ENCODE peak calls at places on chromosome 6, in nine cellular contexts. X, G, W, F, A, S, J, L and N are unnamed samples.

GRCh38 chr6:34071884-34072379 is 74.0 kb downstream of the GRM4 start:
- DNase-seq in X (no peak), G (no peak), W (no peak), F (no peak), A (no peak), S (no peak), J (no peak), L (no peak), N (no peak)

GRCh38 chr6:217048-217659 is 75.1 kb upstream of the DUSP22 start:
- DNase-seq in X (no peak), G (peak), W (peak), F (no peak), A (no peak), S (no peak), J (peak), L (no peak), N (no peak)

GRCh38 chr6:81843302-81843701 is 90.8 kb upstream of the TENT5A start:
- DNase-seq in X (no peak), G (no peak), W (no peak), F (no peak), A (no peak), S (no peak), J (no peak), L (no peak), N (no peak)

GRCh38 chr6:158807515-158808441 is 11.4 kb downstream of the EZR start:
- DNase-seq in X (no peak), G (peak), W (peak), F (no peak), A (no peak), S (no peak), J (no peak), L (no peak), N (no peak)

GRCh38 chr6:28425942-28426541 is 17.2 kb downstream of the ZSCAN23 start:
- DNase-seq in X (no peak), G (no peak), W (no peak), F (no peak), A (no peak), S (no peak), J (no peak), L (no peak), N (no peak)

GRCh38 chr6:56938634-56939294 is 16.1 kb upstream of the BEND6 start:
- DNase-seq in X (peak), G (no peak), W (no peak), F (no peak), A (peak), S (peak), J (no peak), L (no peak), N (peak)

GRCh38 chr6:155389130-155389529 is 66.5 kb downstream of the NOX3 start:
- DNase-seq in X (no peak), G (no peak), W (no peak), F (no peak), A (no peak), S (no peak), J (no peak), L (no peak), N (peak)

GRCh38 chr6:79570802-79571367 is 33.7 kb upstream of the LCA5 start:
- DNase-seq in X (no peak), G (no peak), W (no peak), F (no peak), A (peak), S (no peak), J (peak), L (peak), N (no peak)

GRCh38 chr6:75130784-75131183 is 75.1 kb downstream of the COL12A1 start:
- DNase-seq in X (no peak), G (no peak), W (no peak), F (no peak), A (peak), S (no peak), J (no peak), L (no peak), N (no peak)

GRCh38 chr6:28725890-28726348 is 197.9 kb downstream of the TRIM27 start:
- DNase-seq in X (no peak), G (no peak), W (no peak), F (no peak), A (peak), S (peak), J (no peak), L (no peak), N (peak)

GRCh38 chr6:43076093-43076927 is at the start of gene PTK7:
- DNase-seq in X (no peak), G (peak), W (no peak), F (no peak), A (peak), S (peak), J (no peak), L (no peak), N (no peak)

GRCh38 chr6:22717906-22718305 is 148.5 kb downstream of the HDGFL1 start:
- DNase-seq in X (no peak), G (peak), W (no peak), F (no peak), A (no peak), S (no peak), J (no peak), L (no peak), N (no peak)

GRCh38 chr6:124669713-124670480 is 292.3 kb upstream of the RNF217 start:
- DNase-seq in X (no peak), G (no peak), W (no peak), F (no peak), A (peak), S (no peak), J (no peak), L (no peak), N (no peak)

GRCh38 chr6:26233608-26234420 is 131.2 kb upstream of the BTN3A2 start:
- DNase-seq in X (no peak), G (peak), W (peak), F (no peak), A (peak), S (no peak), J (peak), L (no peak), N (peak)

GRCh38 chr6:132764370-132764769 is 6.7 kb upstream of the VNN2 start:
- DNase-seq in X (no peak), G (peak), W (no peak), F (no peak), A (peak), S (peak), J (no peak), L (no peak), N (peak)

GRCh38 chr6:31110825-31111582 is 1.4 kb downstream of the C6orf15 start:
- DNase-seq in X (no peak), G (no peak), W (no peak), F (no peak), A (no peak), S (no peak), J (no peak), L (no peak), N (no peak)

GRCh38 chr6:130965657-130966056 is 97.4 kb downstream of the EPB41L2 start:
- DNase-seq in X (no peak), G (no peak), W (no peak), F (no peak), A (peak), S (no peak), J (no peak), L (no peak), N (no peak)

GRCh38 chr6:63624091-63624490 is 11.5 kb upstream of the PHF3 start:
- DNase-seq in X (no peak), G (no peak), W (no peak), F (no peak), A (no peak), S (no peak), J (no peak), L (no peak), N (no peak)

GRCh38 chr6:108564178-108564577 is 3.5 kb downstream of the FOXO3 start:
- DNase-seq in X (no peak), G (no peak), W (no peak), F (no peak), A (peak), S (peak), J (peak), L (no peak), N (peak)

GRCh38 chr6:101907356-101908217 is 514.1 kb downstream of the GRIK2 start:
- DNase-seq in X (no peak), G (no peak), W (no peak), F (no peak), A (no peak), S (no peak), J (no peak), L (no peak), N (no peak)

GRCh38 chr6:88662653-88663174 is 300.7 kb downstream of the RNGTT start:
- DNase-seq in X (no peak), G (no peak), W (no peak), F (no peak), A (no peak), S (no peak), J (peak), L (no peak), N (no peak)

GRCh38 chr6:6494677-6495076 is 93.8 kb upstream of the LY86 start:
- DNase-seq in X (no peak), G (peak), W (peak), F (no peak), A (no peak), S (no peak), J (no peak), L (peak), N (no peak)

GRCh38 chr6:16045238-16045637 is 83.6 kb upstream of the MYLIP start:
- DNase-seq in X (no peak), G (no peak), W (no peak), F (no peak), A (no peak), S (no peak), J (no peak), L (no peak), N (no peak)

GRCh38 chr6:134678436-134678889 is 271.4 kb downstream of the ALDH8A1 start:
- DNase-seq in X (peak), G (peak), W (no peak), F (no peak), A (peak), S (peak), J (no peak), L (no peak), N (peak)

GRCh38 chr6:39887692-39888450 is 46.4 kb downstream of the MOCS1 start:
- DNase-seq in X (peak), G (peak), W (no peak), F (no peak), A (peak), S (peak), J (no peak), L (no peak), N (peak)

GRCh38 chr6:143782517-143782916 is 60.6 kb upstream of the LTV1 start:
- DNase-seq in X (no peak), G (no peak), W (no peak), F (no peak), A (no peak), S (no peak), J (no peak), L (no peak), N (no peak)

GRCh38 chr6:71190809-71191208 is 97.8 kb upstream of the OGFRL1 start:
- DNase-seq in X (peak), G (no peak), W (no peak), F (no peak), A (peak), S (no peak), J (no peak), L (no peak), N (peak)